ENCODE peak calls at places on chromosomes 3 and 15, in seven cellular contexts. C is activated CD4-positive, alpha-beta T cell treated with anti-CD3 and anti-CD28 coated beads, Interleukin-2, amount 50 U/mL, for 24 hours; N is stimulated activated CD8-positive, alpha-beta memory T cell treated with anti-CD3 and anti-CD28 coated beads, Interleukin-15, amount 100 ng/mL, for 24 hours; W is H54; E is activated T-helper 9 cell treated with anti-CD3 and anti-CD28 coated beads, Interleukin-2, amount 50 U/mL, for 16 hours; S is AG10803; X is HT1080. T is an unnamed sample.

GRCh38 chr15:65421360-65422215 is 1.2 kb downstream of the IGDCC4 start:
- DNase-seq in W (no peak), S (peak; percentile 47), C (no peak), X (no peak), N (no peak), E (no peak), T (no peak)

GRCh38 chr15:95174281-95174680 is 942.9 kb downstream of the MCTP2 start:
- DNase-seq in S (peak; percentile 76), E (no peak), N (no peak), X (no peak), W (no peak), C (no peak), T (no peak)

GRCh38 chr3:81744366-81744765 is 17.1 kb downstream of the GBE1 start:
- DNase-seq in N (no peak), X (peak; percentile 80), W (no peak), C (no peak), S (peak; percentile 97), E (no peak), T (peak; percentile 80)

GRCh38 chr3:40780341-40780800 is 255.6 kb downstream of the ZNF621 start:
- DNase-seq in W (no peak), X (no peak), N (no peak), S (peak; percentile 19), C (no peak), E (no peak), T (no peak)

GRCh38 chr3:144585953-144586352 is 614.3 kb downstream of the DIPK2A start:
- DNase-seq in E (no peak), W (no peak), S (no peak), X (no peak), C (no peak), N (no peak), T (no peak)

GRCh38 chr15:39878401-39878775 is 41.7 kb downstream of the GPR176 start:
- DNase-seq in X (peak; percentile 15), N (no peak), S (no peak), W (no peak), E (no peak), C (no peak), T (no peak)

GRCh38 chr3:113585228-113585627 is 52.9 kb downstream of the SIDT1 start:
- DNase-seq in W (no peak), S (no peak), X (no peak), C (no peak), N (no peak), E (no peak), T (no peak)

GRCh38 chr3:42473083-42473932 is 29.1 kb upstream of the VIPR1 start:
- DNase-seq in N (no peak), W (no peak), C (no peak), S (peak; percentile 49), X (peak; percentile 69), E (no peak), T (no peak)

GRCh38 chr15:50675524-50676144 is 11.0 kb downstream of the TRPM7 start:
- DNase-seq in E (no peak), X (peak; percentile 11), S (peak; percentile 50), W (no peak), N (no peak), C (no peak), T (no peak)

GRCh38 chr3:69671082-69671952 is 67.9 kb upstream of the MITF start:
- DNase-seq in S (peak; percentile 26), X (peak; percentile 58), E (no peak), C (no peak), N (no peak), W (peak; percentile 44), T (no peak)

GRCh38 chr3:101950510-101950909 is 101.2 kb downstream of the NFKBIZ start:
- DNase-seq in N (no peak), W (no peak), S (peak; percentile 92), E (no peak), X (peak; percentile 98), C (no peak), T (peak; percentile 100)

GRCh38 chr3:190384241-190384863 is 3.6 kb upstream of the CLDN16 start:
- DNase-seq in X (peak; percentile 87), S (peak; percentile 42), E (no peak), C (no peak), W (no peak), N (no peak), T (peak; percentile 92)

GRCh38 chr15:41881550-41881924 is 12.3 kb downstream of the SPTBN5 start:
- DNase-seq in S (no peak), W (no peak), C (no peak), X (no peak), E (no peak), N (no peak), T (no peak)

GRCh38 chr3:194865595-194865994 is 179.9 kb downstream of the FAM43A start:
- DNase-seq in W (no peak), N (no peak), S (no peak), E (no peak), C (no peak), X (no peak), T (no peak)

GRCh38 chr3:52468336-52468735 is 12.9 kb downstream of the NISCH start:
- DNase-seq in E (no peak), W (no peak), N (no peak), S (peak; percentile 67), X (no peak), C (no peak), T (no peak)

GRCh38 chr15:28132524-28133275 is 33.6 kb upstream of the OCA2 start:
- DNase-seq in W (peak; percentile 38), N (no peak), C (no peak), S (peak; percentile 51), E (no peak), X (peak; percentile 7), T (no peak)

GRCh38 chr3:108054935-108055334 is 35.9 kb downstream of the CD47 start:
- DNase-seq in W (no peak), X (no peak), E (no peak), N (no peak), S (no peak), C (no peak), T (no peak)

T was measured in epithelial cell of proximal tubule.